ENCODE peak calls at places on chromosomes 7 and 10, in ten cellular contexts. J is esophagus muscularis mucosa, I is SK-N-SH, P is fibroblast of the aortic adventitia, M is lower leg skin, S is Peyer's patch, H is HFF-Myc, O is fibroblast of pulmonary artery, G is GM13976, T is DND-41. V is an unnamed sample.

GRCh38 chr7:75739796-75740672 is 1.3 kb upstream of the HIP1 start:
- DNase-seq in J (no peak), I (no peak), P (peak; percentile 50), M (no peak), S (peak; percentile 74), H (no peak), O (peak; percentile 67), G (no peak), T (no peak), V (no peak)

GRCh38 chr10:17835688-17836087 is 26.5 kb downstream of the MRC1 start:
- DNase-seq in J (no peak), I (no peak), P (peak; percentile 87), M (no peak), S (no peak), H (peak; percentile 52), O (peak; percentile 70), G (no peak), T (no peak), V (no peak)

GRCh38 chr7:31493714-31494181 is 20.1 kb upstream of the ITPRID1 start:
- DNase-seq in J (no peak), I (no peak), P (peak; percentile 8), M (no peak), S (no peak), H (no peak), O (peak; percentile 1), G (no peak), T (no peak), V (no peak)

GRCh38 chr10:110414563-110415309 is 83.0 kb upstream of the DUSP5 start:
- DNase-seq in J (no peak), I (no peak), P (no peak), M (no peak), S (peak; percentile 93), H (no peak), O (peak; percentile 77), G (peak; percentile 78), T (peak; percentile 81), V (peak; percentile 72)

GRCh38 chr10:127006453-127006852 is 101.2 kb downstream of the DOCK1 start:
- DNase-seq in J (no peak), I (no peak), P (no peak), M (no peak), S (no peak), H (no peak), O (no peak), G (no peak), T (no peak), V (no peak)

GRCh38 chr7:132125872-132126595 is 450.2 kb downstream of the PLXNA4 start:
- DNase-seq in J (no peak), I (no peak), P (no peak), M (no peak), S (no peak), H (no peak), O (no peak), G (no peak), T (no peak), V (no peak)

GRCh38 chr10:66928791-66929190 is 3.0 kb downstream of the LRRTM3 start:
- DNase-seq in J (no peak), I (no peak), P (no peak), M (no peak), S (no peak), H (no peak), O (no peak), G (no peak), T (no peak), V (no peak)

GRCh38 chr7:124191713-124192112 is 158.8 kb upstream of the TMEM229A start:
- DNase-seq in J (no peak), I (no peak), P (no peak), M (no peak), S (no peak), H (no peak), O (no peak), G (no peak), T (no peak), V (no peak)

GRCh38 chr7:66055321-66055956 is 20.2 kb upstream of the ASL start:
- DNase-seq in J (no peak), I (no peak), P (peak; percentile 73), M (no peak), S (no peak), H (no peak), O (peak; percentile 68), G (no peak), T (no peak), V (no peak)

GRCh38 chr10:90407116-90407515 is 450.7 kb downstream of the HTR7 start:
- DNase-seq in J (no peak), I (no peak), P (no peak), M (no peak), S (no peak), H (no peak), O (peak; percentile 14), G (no peak), T (no peak), V (no peak)

GRCh38 chr7:112079671-112080070 is 126.5 kb downstream of the DOCK4 start:
- DNase-seq in J (no peak), I (no peak), P (peak; percentile 34), M (no peak), S (no peak), H (no peak), O (peak; percentile 44), G (no peak), T (no peak), V (no peak)

GRCh38 chr7:78607099-78607498 is 808.5 kb downstream of the PHTF2 start:
- DNase-seq in J (no peak), I (no peak), P (no peak), M (no peak), S (no peak), H (no peak), O (no peak), G (no peak), T (no peak), V (no peak)

GRCh38 chr7:154304740-154305679 is 252.8 kb downstream of the DPP6 start:
- DNase-seq in J (no peak), I (peak; percentile 98), P (no peak), M (no peak), S (no peak), H (no peak), O (no peak), G (no peak), T (no peak), V (no peak)

GRCh38 chr10:69641261-69641980 is 11.4 kb downstream of the FAM241B start:
- DNase-seq in J (no peak), I (no peak), P (no peak), M (no peak), S (no peak), H (no peak), O (no peak), G (no peak), T (no peak), V (no peak)

GRCh38 chr10:84966708-84967441 is 638.5 kb downstream of the CCSER2 start:
- DNase-seq in J (no peak), I (peak; percentile 14), P (no peak), M (no peak), S (no peak), H (no peak), O (no peak), G (no peak), T (no peak), V (no peak)
- TF ChIP-seq CTCF in J (no peak), I (no peak), P (no peak), M (no peak), S (no peak), H (no peak), O (no peak), G (no peak), T (no peak), V (no peak)

GRCh38 chr7:5472432-5473315 is 49.0 kb upstream of the TNRC18 start:
- DNase-seq in J (no peak), I (no peak), P (no peak), M (no peak), S (no peak), H (no peak), O (no peak), G (no peak), T (no peak), V (no peak)

GRCh38 chr7:5469375-5470166 is 45.9 kb upstream of the TNRC18 start:
- DNase-seq in J (no peak), I (no peak), P (no peak), M (no peak), S (no peak), H (no peak), O (no peak), G (no peak), T (no peak), V (no peak)

GRCh38 chr7:5467645-5468044 is 44.0 kb upstream of the TNRC18 start:
- DNase-seq in J (no peak), I (no peak), P (no peak), M (no peak), S (no peak), H (no peak), O (no peak), G (no peak), T (no peak), V (no peak)

GRCh38 chr7:5470721-5471311 is 47.2 kb upstream of the TNRC18 start:
- DNase-seq in J (no peak), I (no peak), P (no peak), M (no peak), S (no peak), H (no peak), O (peak; percentile 35), G (no peak), T (no peak), V (no peak)

GRCh38 chr7:5470167-5470532 is 46.5 kb upstream of the TNRC18 start:
- DNase-seq in J (no peak), I (peak; percentile 70), P (no peak), M (no peak), S (no peak), H (no peak), O (no peak), G (no peak), T (no peak), V (no peak)
- TF ChIP-seq CTCF in J (no peak), I (no peak), P (no peak), M (no peak), S (no peak), H (no peak), O (no peak), G (no peak), T (no peak), V (no peak)

DNA sequence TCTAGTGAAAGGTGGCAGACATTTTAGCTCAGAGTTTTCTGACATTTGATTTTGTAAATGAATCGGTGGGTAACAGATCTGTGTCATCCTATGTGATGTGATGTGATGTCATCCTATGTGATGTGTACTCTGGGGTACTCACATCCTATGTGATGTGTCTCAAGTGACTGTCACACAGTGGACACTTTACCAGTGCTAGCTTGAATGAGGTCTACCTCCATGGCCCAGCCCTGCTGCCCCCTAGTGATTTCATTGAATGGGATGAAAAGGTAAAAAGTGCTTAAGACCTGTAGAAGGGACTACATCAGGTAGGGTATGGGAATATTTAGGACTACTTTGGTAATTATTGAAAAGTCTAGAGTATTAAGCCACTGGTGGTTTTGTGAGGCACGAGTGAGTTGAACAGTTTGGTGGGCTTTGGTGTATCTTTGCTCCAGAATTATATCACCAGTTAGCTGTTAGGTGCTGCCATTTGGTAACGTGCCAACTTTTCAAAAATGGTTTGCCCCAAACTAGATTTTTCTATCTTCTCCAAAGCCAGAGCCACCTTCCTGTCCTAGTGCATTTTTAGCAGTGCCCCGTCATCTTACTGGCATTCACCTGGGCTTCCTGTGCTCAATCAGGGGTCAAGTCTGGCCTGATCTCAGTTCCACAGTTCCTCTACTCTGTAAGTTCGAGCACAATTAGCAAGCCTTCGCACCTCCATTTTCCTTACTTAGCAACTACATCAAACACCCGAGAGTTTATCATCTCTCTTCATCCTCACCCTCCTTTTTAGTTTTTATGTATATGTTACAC is 9.7 kb downstream of the EIF4H start:
- DNase-seq in J (no peak), I (peak; percentile 49), P (no peak), M (no peak), S (no peak), H (no peak), O (no peak), G (no peak), T (no peak), V (no peak)
- TF ChIP-seq CTCF in J (no peak), I (peak; percentile 58), P (peak; percentile 27), M (no peak), S (no peak), H (peak; percentile 36), O (peak; percentile 26), G (peak; percentile 16), T (peak; percentile 38), V (no peak)

GRCh38 chr10:16381083-16381482 is 55.7 kb upstream of the PTER start:
- DNase-seq in J (no peak), I (no peak), P (no peak), M (no peak), S (no peak), H (peak; percentile 1), O (no peak), G (no peak), T (no peak), V (no peak)
- TF ChIP-seq CTCF in J (no peak), I (no peak), P (no peak), M (no peak), S (no peak), H (no peak), O (no peak), G (no peak), T (no peak), V (no peak)